ENCODE peak calls at places on chromosomes 11 and 22, in five cellular contexts. W, O, D, Z and N are unnamed samples.

GRCh38 chr11:14644396-14645246 is 1.0 kb downstream of the PDE3B start:
- DNase-seq in W (peak), O (no peak), D (peak), Z (peak), N (peak)

GRCh38 chr11:57476223-57476882 is 16.0 kb downstream of the RTN4RL2 start:
- DNase-seq in W (peak), O (no peak), D (peak), Z (no peak), N (peak)

GRCh38 chr11:15118431-15118830 is 3.7 kb downstream of the INSC start:
- DNase-seq in W (no peak), O (no peak), D (no peak), Z (no peak), N (no peak)

GRCh38 chr11:34534826-34535225 is 21.2 kb upstream of the ELF5 start:
- DNase-seq in W (no peak), O (no peak), D (no peak), Z (no peak), N (no peak)

GRCh38 chr11:86208572-86208971 is 36.0 kb upstream of the EED start:
- DNase-seq in W (no peak), O (no peak), D (no peak), Z (no peak), N (no peak)

GRCh38 chr11:19597194-19597593 is 115.4 kb upstream of the NAV2 start:
- DNase-seq in W (no peak), O (peak), D (no peak), Z (no peak), N (no peak)

GRCh38 chr11:116927163-116927772 is 89.8 kb upstream of the APOA1 start:
- DNase-seq in W (no peak), O (no peak), D (no peak), Z (peak), N (no peak)

GRCh38 chr11:73625690-73626318 is 20.6 kb upstream of the PLEKHB1 start:
- DNase-seq in W (peak), O (peak), D (peak), Z (peak), N (peak)

GRCh38 chr11:82814379-82814778 is 80.7 kb upstream of the FAM181B start:
- DNase-seq in W (no peak), O (no peak), D (no peak), Z (no peak), N (no peak)

GRCh38 chr11:62242021-62242420 is at the start of gene SCGB1D2:
- DNase-seq in W (peak), O (no peak), D (peak), Z (peak), N (peak)

GRCh38 chr11:27118371-27118770 is 77.8 kb downstream of the BBOX1 start:
- DNase-seq in W (no peak), O (peak), D (no peak), Z (no peak), N (no peak)

GRCh38 chr11:67482275-67482735 is 521 bp upstream of the AIP start:
- DNase-seq in W (no peak), O (no peak), D (no peak), Z (no peak), N (no peak)

GRCh38 chr11:11584937-11585336 is 36.9 kb downstream of the GALNT18 start:
- DNase-seq in W (no peak), O (peak), D (no peak), Z (no peak), N (no peak)

GRCh38 chr11:47518212-47518959 is 34.5 kb downstream of the CELF1 start:
- DNase-seq in W (no peak), O (no peak), D (no peak), Z (no peak), N (no peak)

GRCh38 chr11:57277845-57278720 is 41.0 kb upstream of the APLNR start:
- DNase-seq in W (peak), O (peak), D (peak), Z (peak), N (peak)

GRCh38 chr22:29245626-29246385 is 22.0 kb downstream of the RHBDD3 start:
- DNase-seq in W (peak), O (peak), D (peak), Z (peak), N (peak)

GRCh38 chr11:42407379-42407778 is 904.4 kb upstream of the API5 start:
- DNase-seq in W (no peak), O (no peak), D (no peak), Z (no peak), N (peak)

GRCh38 chr11:44860346-44860745 is 90.3 kb downstream of the TP53I11 start:
- DNase-seq in W (no peak), O (no peak), D (no peak), Z (no peak), N (no peak)

GRCh38 chr11:44863231-44863630 is 87.5 kb downstream of the TP53I11 start:
- DNase-seq in W (no peak), O (no peak), D (no peak), Z (no peak), N (no peak)

GRCh38 chr11:44860967-44861828 is 89.5 kb downstream of the TP53I11 start:
- DNase-seq in W (no peak), O (no peak), D (no peak), Z (no peak), N (no peak)

GRCh38 chr11:44861829-44862545 is 88.7 kb downstream of the TP53I11 start:
- DNase-seq in W (peak), O (peak), D (peak), Z (peak), N (peak)

DNA sequence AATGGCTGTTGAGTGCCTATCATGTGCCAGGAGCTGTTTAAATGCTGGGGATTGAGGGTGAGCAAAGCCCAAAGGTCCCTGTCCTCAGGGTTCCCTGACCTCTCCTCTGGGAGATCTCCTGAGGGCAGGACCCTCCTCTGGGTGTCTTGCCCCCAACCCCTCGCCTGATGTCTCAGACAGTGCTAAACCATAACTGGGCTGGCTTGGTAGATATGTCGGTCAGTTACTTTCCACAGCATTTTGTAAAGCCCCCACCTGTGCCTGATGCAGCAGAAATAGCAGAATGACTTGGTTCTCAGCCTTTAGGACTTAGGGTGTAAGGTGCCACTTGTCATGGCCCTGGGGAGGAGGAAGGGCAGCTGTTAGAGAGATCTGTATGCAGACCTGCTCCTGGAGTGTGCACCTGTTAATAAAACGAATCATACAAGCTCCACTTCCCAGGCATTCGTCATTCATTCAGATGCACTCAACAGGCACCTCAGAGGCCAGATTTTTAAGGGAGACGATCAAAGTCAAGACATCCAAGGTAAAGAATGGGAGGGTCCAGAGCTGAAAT is 88.1 kb downstream of the TP53I11 start:
- DNase-seq in W (no peak), O (no peak), D (no peak), Z (no peak), N (no peak)
- TF ChIP-seq POLR2A in W (no peak), O (no peak), D (no peak), Z (no peak), N (no peak)

DNA sequence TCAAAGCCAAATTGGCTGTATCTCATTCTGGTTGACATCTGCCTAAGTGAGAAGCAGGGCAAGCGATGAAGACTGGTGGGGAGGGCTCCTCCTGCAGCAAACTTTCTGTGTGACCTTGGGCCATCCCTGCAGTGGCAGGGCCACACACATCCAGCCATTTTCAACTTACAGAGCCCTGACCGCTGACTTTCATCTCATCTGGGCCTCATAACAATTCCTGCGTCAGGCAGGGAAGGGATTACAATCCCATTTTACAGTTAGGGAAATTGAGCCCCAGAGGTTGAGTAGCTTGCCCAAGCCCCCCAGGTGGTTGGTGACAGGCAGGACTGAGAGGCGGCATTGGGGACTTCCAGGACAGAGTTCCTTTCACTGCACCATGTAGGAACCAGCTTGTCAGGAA is 21.9 kb downstream of the TPBGL start:
- DNase-seq in W (no peak), O (no peak), D (no peak), Z (no peak), N (no peak)
- TF ChIP-seq POLR2A in W (no peak), O (no peak), D (no peak), Z (peak), N (no peak)

DNA sequence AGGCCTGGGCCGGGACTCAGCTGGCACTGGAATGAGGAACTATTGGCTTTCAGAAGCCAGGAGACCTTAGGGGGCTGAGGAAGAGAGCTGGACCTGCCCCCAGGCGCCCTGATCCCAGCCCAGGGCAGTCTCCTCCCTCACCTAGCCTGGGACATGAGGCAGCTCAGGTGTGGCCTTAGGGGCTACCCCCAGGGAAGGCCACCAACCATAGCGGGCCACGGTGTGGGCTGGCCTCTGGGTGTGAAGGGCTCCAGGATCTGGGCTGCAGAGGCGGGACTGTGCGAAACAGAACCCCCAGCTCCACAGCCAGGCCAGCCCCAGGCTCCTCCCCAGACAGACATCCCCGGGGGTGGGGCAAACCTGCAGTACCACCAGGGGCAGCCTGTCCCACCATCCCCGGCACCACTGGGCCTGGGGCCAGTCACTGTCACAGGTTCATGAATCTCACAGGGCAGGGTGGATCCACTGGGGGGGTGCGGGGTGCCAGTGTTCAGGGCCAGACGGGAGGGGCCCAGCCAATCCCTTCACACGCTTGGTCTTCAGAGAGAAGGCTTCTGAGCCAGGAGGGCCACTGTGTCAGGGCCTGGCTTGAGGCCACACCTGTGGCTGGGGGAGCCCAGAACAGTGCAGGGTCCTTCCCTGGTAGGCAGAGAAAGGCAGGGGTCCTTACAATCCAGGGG is 3.5 kb downstream of the PLXNB2 start:
- DNase-seq in W (peak), O (no peak), D (peak), Z (peak), N (peak)
- TF ChIP-seq POLR2A in W (no peak), O (no peak), D (no peak), Z (no peak), N (peak)

GRCh38 chr11:126352934-126353801 is 2.3 kb upstream of the ST3GAL4 start:
- DNase-seq in W (no peak), O (peak), D (no peak), Z (peak), N (no peak)
- TF ChIP-seq POLR2A in W (no peak), O (no peak), D (no peak), Z (no peak), N (no peak)

GRCh38 chr11:126216526-126217305 is 5.1 kb downstream of the FAM118B start:
- DNase-seq in W (no peak), O (no peak), D (no peak), Z (no peak), N (no peak)

GRCh38 chr11:126214446-126215240 is 3.1 kb downstream of the FAM118B start:
- DNase-seq in W (no peak), O (no peak), D (no peak), Z (no peak), N (no peak)

GRCh38 chr11:126212089-126212660 is 593 bp downstream of the FAM118B start:
- DNase-seq in W (no peak), O (peak), D (no peak), Z (no peak), N (no peak)

GRCh38 chr11:126210871-126211235 is 597 bp downstream of the RPUSD4 start:
- DNase-seq in W (no peak), O (no peak), D (no peak), Z (no peak), N (no peak)

DNA sequence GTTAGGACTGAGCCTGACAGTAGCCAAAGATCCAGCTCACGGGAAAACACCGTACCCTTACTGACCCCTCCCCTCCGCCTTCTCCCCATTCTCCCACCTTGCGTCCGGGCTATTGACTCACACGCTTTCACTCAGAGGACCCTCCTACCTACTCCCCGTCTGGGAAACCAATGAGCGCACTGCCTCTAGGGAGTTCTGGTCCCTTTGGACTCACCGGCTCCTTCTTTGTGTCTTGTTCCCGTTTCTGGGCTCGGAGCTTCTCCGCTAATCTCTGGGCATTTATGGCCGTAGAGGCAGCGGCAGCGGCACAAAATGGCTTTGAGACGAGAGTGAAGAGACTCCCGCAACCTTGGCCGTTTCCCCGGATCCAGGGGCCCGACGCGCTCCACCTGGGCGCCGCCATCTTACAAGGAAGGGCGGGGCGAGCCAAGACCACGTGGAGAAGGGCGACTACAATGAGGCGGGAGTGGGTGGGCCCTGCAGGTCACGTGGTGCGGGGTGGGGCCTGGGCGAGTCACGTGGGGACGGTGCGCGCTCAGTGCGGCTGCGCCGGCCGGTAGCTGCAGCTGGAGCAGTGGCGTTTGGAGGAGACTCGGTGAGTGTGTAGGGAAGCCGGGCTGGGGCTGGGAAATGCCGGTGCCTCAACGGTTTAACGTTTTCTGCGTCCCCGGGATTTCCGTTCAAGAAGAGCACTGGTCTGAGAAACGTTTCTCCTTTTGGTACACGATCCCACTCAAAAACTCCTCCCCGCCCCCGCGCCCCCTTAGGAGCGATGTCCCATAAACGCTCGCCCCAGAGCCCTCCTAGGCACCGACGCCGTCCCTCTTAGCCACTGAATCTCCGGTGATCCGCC is at the start of the genes FAM118B and RPUSD4:
- DNase-seq in W (peak), O (peak), D (peak), Z (peak), N (peak)
- TF ChIP-seq POLR2A in W (peak), O (peak), D (no peak), Z (peak), N (peak)

DNA sequence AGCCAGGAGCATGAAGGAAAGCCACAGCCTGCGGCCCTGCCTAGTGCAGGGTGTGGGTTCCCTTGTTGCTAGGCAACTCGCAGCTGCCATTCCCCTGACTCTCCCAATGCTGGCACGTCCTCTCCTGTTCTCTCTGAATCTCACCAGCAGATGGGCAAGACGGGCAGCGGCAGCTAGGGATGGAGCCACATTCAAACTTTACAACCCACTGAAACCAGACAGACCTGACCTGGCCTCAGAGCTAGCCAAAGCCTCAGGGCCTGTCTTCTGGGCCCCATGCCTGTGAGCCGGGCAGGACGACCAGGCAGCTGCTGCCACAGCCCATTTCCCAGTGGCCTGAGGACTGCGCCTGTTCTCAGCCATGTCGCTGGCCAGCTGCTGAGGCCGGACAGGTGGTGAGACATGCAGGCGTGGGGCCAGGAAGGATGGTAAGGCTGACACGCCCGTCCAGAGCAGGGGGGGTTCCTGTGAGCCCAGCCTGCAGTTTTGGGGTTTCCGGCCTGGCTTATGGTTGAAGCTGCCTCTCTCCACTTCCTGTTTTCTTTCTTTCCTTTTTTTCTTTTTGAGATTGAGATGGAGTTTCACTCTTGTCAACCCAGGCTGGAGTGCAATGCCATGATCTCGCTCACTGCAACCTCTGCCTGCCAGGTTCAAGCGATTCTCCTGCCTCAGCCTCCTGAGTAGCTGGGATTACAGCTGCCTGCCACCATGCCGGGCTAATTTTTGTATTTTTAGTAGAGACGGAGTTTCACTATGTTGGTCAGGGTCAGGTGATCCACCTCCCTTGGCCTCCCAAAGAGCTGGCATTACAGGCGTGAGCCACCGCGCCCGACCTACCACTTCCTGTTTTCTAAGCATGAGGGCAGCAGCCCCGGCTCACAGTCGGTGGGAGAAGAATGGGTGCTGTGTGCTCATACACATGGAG is 4.1 kb downstream of the SUN2 start:
- DNase-seq in W (no peak), O (no peak), D (no peak), Z (no peak), N (no peak)
- TF ChIP-seq POLR2A in W (no peak), O (no peak), D (no peak), Z (no peak), N (no peak)